ENCODE peak calls at places on chromosomes 4 and X, in seven cellular contexts. B is HCT116, T is H1, P is K562, U is HepG2, X is GM12878, C is SK-N-SH. E is an unnamed sample.

GRCh38 chr4:54090404-54090803 is 9.6 kb upstream of the GSX2 start:
- DNase-seq in C (no peak), T (no peak), B (no peak), X (no peak), P (no peak), U (no peak), E (no peak)

GRCh38 chr4:86895692-86896488 is 3.7 kb upstream of the C4orf36 start:
- DNase-seq in T (no peak), B (peak; percentile 61), P (peak; percentile 46), U (peak; percentile 71), C (peak; percentile 58), X (no peak), E (no peak)

GRCh38 chr4:91325495-91325894 is 978.3 kb upstream of the GRID2 start:
- DNase-seq in P (no peak), B (peak; percentile 1), T (no peak), X (no peak), C (peak; percentile 1), U (no peak), E (no peak)

GRCh38 chrX:118637997-118638396 is 89.4 kb upstream of the IL13RA1 start:
- DNase-seq in U (peak; percentile 3), T (no peak), B (no peak), X (no peak), C (no peak), P (no peak), E (no peak)

GRCh38 chrX:87392369-87392768 is 125.2 kb upstream of the KLHL4 start:
- DNase-seq in P (peak; percentile 12), C (no peak), B (no peak), X (no peak), U (no peak), T (no peak), E (no peak)

GRCh38 chr4:65046496-65047101 is 623.7 kb downstream of the EPHA5 start:
- DNase-seq in B (no peak), P (no peak), T (no peak), C (no peak), X (no peak), U (no peak), E (peak; percentile 6)

GRCh38 chrX:13688772-13689518 is at the start of gene RAB9A:
- DNase-seq in U (peak; percentile 33), X (no peak), C (peak; percentile 98), P (peak; percentile 92), T (peak; percentile 90), B (peak; percentile 38), E (peak; percentile 72)

GRCh38 chr4:30792616-30793015 is 72.4 kb downstream of the PCDH7 start:
- DNase-seq in X (no peak), T (no peak), B (no peak), C (no peak), U (no peak), P (no peak), E (no peak)

GRCh38 chr4:29711226-29711625 is 1008.9 kb upstream of the PCDH7 start:
- DNase-seq in B (no peak), T (no peak), C (no peak), U (no peak), P (no peak), X (no peak), E (no peak)

GRCh38 chr4:38621004-38621684 is 42.9 kb upstream of the KLF3 start:
- DNase-seq in U (peak; percentile 44), T (peak; percentile 20), C (no peak), P (peak; percentile 71), B (peak; percentile 29), X (no peak), E (peak; percentile 55)

GRCh38 chr4:181308476-181309170 is 934.6 kb upstream of the TENM3 start:
- DNase-seq in T (no peak), B (no peak), X (no peak), C (no peak), P (no peak), U (no peak), E (peak; percentile 38)

GRCh38 chr4:143667461-143667860 is 33.0 kb downstream of the FREM3 start:
- DNase-seq in C (peak; percentile 9), P (no peak), B (no peak), X (no peak), T (no peak), U (no peak), E (no peak)

GRCh38 chr4:102439835-102440234 is 61.3 kb upstream of the NFKB1 start:
- DNase-seq in T (no peak), C (peak; percentile 22), P (peak; percentile 13), X (no peak), B (no peak), U (peak; percentile 61), E (no peak)

GRCh38 chr4:109588176-109588575 is 28.1 kb downstream of the MCUB start:
- DNase-seq in X (peak; percentile 58), C (no peak), B (no peak), T (no peak), U (no peak), P (no peak), E (no peak)
- TF ChIP-seq JUND in X (no peak), C (no peak), B (no peak), T (no peak), U (no peak), P (no peak), E (no peak)

DNA sequence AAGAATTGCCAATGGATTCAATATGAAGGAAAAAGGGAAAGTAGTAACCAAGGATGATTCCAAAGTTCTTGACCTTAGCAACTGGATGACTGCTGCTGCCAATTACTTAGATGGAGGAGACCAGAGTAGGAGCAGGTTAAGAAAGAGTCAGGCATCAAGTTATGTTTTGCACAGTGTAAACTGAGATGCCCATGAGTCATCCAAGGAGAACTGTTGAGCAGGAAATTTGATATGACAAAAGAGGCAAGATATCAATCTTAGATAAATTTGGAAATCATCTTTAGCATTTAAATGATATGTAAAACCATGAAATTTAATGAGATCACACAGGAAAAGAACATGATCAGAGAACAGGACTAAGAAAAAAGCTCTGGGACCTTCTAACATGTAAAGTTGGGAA is 361.3 kb downstream of the OPHN1 start:
- DNase-seq in U (no peak), X (no peak), B (no peak), C (no peak), P (no peak), T (no peak), E (no peak)
- TF ChIP-seq JUND in U (no peak), X (no peak), B (no peak), C (peak; percentile 43), P (no peak), T (no peak), E (no peak)

DNA sequence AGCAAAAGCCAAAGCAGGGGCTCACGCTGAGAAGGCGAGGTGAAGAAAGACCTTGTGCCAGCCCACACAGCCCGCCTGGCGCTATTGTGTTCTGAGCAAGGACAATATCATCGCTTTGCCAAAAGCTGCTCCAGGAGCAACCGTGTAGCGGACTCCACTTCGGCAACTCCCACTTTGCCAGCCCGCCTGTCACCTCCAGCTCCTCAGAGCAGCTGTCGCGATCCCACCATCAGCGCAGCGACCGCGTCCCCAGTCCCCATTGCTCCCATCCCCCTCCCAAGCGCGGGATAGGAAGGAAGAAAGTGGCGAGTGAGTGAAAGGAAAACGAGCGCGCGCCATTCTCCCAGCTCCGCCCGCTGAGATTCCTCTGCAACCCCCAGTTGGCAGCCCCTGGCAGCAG is 759 bp downstream of the ZC4H2 start:
- DNase-seq in B (no peak), T (peak; percentile 57), X (no peak), U (peak; percentile 2), P (no peak), C (peak; percentile 46), E (peak; percentile 10)
- TF ChIP-seq JUND in B (no peak), T (no peak), X (no peak), U (no peak), P (no peak), C (no peak), E (no peak)

GRCh38 chr4:128427832-128428366 is 140.3 kb upstream of the PGRMC2 start:
- DNase-seq in P (peak; percentile 65), B (peak; percentile 86), T (no peak), X (no peak), U (peak; percentile 66), C (peak; percentile 38), E (peak; percentile 93)
- TF ChIP-seq JUND in P (peak; percentile 15), B (no peak), T (no peak), X (no peak), U (no peak), C (no peak), E (no peak)

DNA sequence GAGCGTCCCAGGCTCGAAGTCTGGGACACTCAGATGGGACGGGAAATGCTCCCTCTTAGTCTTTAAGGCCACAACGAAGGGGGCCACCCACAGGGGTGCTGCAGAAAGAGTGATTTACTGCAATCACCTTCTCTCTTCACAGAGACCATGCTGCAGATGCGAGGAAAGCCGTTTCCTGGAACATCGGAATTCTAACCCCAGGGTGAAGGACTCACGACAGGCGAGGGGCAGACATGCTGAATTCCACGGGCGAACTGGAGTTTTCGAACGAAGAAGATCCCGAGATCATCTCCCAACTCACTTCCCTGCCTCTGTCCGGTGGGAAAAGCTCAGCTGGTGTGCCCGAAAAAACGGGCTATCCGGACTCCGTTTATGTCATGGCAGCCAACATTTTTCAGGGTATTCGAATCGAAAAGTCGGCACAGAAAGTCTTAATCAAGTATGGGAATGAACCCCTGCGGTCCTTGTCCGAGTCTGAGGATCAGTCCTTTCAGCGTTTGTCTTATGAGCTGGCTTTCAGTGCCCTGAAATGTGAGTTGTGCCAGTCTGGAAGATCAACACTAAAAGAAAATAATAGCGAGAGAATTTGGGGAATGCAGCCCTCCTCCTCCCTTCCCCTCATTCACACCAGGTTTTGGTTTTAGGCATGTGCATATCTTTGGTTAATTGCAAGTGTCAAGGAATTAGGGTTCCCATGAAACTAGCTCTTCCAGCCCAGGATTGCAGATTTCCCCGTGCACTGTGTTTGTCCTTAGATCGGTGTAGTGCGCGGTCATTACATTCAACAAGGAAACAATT is 905 bp downstream of the NSUN7 start:
- DNase-seq in P (no peak), T (peak; percentile 74), X (no peak), C (peak; percentile 38), U (no peak), B (no peak), E (no peak)
- TF ChIP-seq JUND in P (no peak), T (no peak), X (no peak), C (no peak), U (no peak), B (no peak), E (no peak)

GRCh38 chrX:130772313-130773140 is 130.5 kb downstream of the ENOX2 start:
- DNase-seq in C (peak; percentile 19), P (peak; percentile 16), U (peak; percentile 0), X (no peak), B (no peak), T (no peak), E (no peak)
- TF ChIP-seq JUND in C (peak; percentile 45), P (no peak), U (no peak), X (no peak), B (no peak), T (no peak), E (no peak)

GRCh38 chr4:7598939-7599790 is 164.4 kb upstream of the PSAPL1 start:
- DNase-seq in B (no peak), P (no peak), U (no peak), T (no peak), X (no peak), C (no peak), E (no peak)
- TF ChIP-seq JUND in B (no peak), P (no peak), U (no peak), T (no peak), X (no peak), C (no peak), E (no peak)

GRCh38 chr4:78749258-78749971 is 26.7 kb upstream of the BMP2K start:
- DNase-seq in P (no peak), C (no peak), T (no peak), X (peak; percentile 71), U (no peak), B (no peak), E (no peak)
- TF ChIP-seq JUND in P (no peak), C (no peak), T (no peak), X (no peak), U (no peak), B (no peak), E (no peak)

E was measured in T47D.